ENCODE peak calls at places on chromosomes 7 and 10, in eight cellular contexts. W is RWPE1; F is stimulated activated naive CD8-positive, alpha-beta T cell treated with anti-CD3 and anti-CD28 coated beads, Interleukin-15, amount 100 ng/mL, for 72 hours; B is H4; R is C1 segment of cervical spinal cord; U is psoas muscle; D is RPMI7951; H is Kasumi-1. C is an unnamed sample.

GRCh38 chr7:116984917-116985316 is 31.6 kb downstream of the ST7 start:
- DNase-seq in B (peak), R (no peak), H (peak), W (peak), U (no peak), D (peak), F (no peak), C (no peak)

GRCh38 chr7:120110169-120110568 is 162.8 kb upstream of the KCND2 start:
- DNase-seq in W (no peak), D (no peak), F (no peak), R (no peak), H (no peak), B (no peak), U (no peak), C (peak)

GRCh38 chr10:133399123-133399601 is 5.2 kb downstream of the MTG1 start:
- DNase-seq in D (no peak), R (no peak), W (no peak), H (no peak), F (peak), B (no peak), U (no peak), C (no peak)

GRCh38 chr7:152706465-152706864 is 30.5 kb upstream of the XRCC2 start:
- DNase-seq in R (no peak), W (no peak), D (no peak), B (no peak), H (no peak), U (no peak), F (no peak), C (no peak)

GRCh38 chr7:22962775-22963358 is 51.1 kb downstream of the HYCC1 start:
- DNase-seq in D (no peak), B (no peak), F (no peak), W (no peak), R (no peak), U (no peak), H (no peak), C (no peak)

GRCh38 chr10:10914129-10914528 is 103.5 kb upstream of the CELF2 start:
- DNase-seq in B (no peak), H (peak), U (no peak), R (no peak), W (no peak), F (no peak), D (no peak), C (no peak)

GRCh38 chr7:157707983-157708720 is 371.3 kb downstream of the DNAJB6 start:
- DNase-seq in B (no peak), U (no peak), W (no peak), F (no peak), D (no peak), H (no peak), R (no peak), C (no peak)

GRCh38 chr7:101973130-101973529 is 155.7 kb downstream of the CUX1 start:
- DNase-seq in B (no peak), D (no peak), U (no peak), R (no peak), W (no peak), H (no peak), F (no peak), C (no peak)

GRCh38 chr7:157739056-157739455 is 402.3 kb downstream of the DNAJB6 start:
- DNase-seq in B (no peak), H (no peak), D (no peak), R (no peak), U (no peak), W (no peak), F (no peak), C (no peak)

GRCh38 chr7:114988755-114989154 is 66.9 kb downstream of the MDFIC start:
- DNase-seq in B (peak), R (no peak), W (peak), D (peak), F (no peak), H (no peak), U (peak), C (no peak)

GRCh38 chr10:108204528-108205313 is 1040.2 kb upstream of the SORCS1 start:
- DNase-seq in H (peak), U (no peak), W (peak), D (peak), F (no peak), B (peak), R (no peak), C (peak)

GRCh38 chr10:15096661-15097010 is 519 bp upstream of the RPP38 start:
- DNase-seq in W (no peak), D (no peak), U (no peak), R (no peak), F (no peak), B (no peak), H (no peak), C (no peak)

GRCh38 chr10:86749835-86750234 is 6.6 kb upstream of the BMPR1A start:
- DNase-seq in H (no peak), U (no peak), R (no peak), W (no peak), B (no peak), D (no peak), F (no peak), C (no peak)